ENCODE peak calls at places on chromosomes 2 and 18, in five cellular contexts. One of them, this sample, is unnamed.

GRCh38 chr2:160920791-160921303 is 239.4 kb upstream of the TANK start:
- DNase-seq in neural crest cell: no peak
- DNase-seq in astrocyte of the spinal cord: peak; percentile 80
- DNase-seq in adrenal gland: no peak
- DNase-seq in cardiac muscle cell: peak; percentile 97
- DNase-seq in this sample: peak; percentile 90

GRCh38 chr2:160516547-160517365 is 23.1 kb upstream of the RBMS1 start:
- DNase-seq in neural crest cell: no peak
- DNase-seq in astrocyte of the spinal cord: peak; percentile 71
- DNase-seq in adrenal gland: no peak
- DNase-seq in cardiac muscle cell: peak; percentile 37
- DNase-seq in this sample: peak; percentile 26

GRCh38 chr2:47708801-47709499 is 74.0 kb upstream of the MSH6 start:
- DNase-seq in neural crest cell: no peak
- DNase-seq in astrocyte of the spinal cord: no peak
- DNase-seq in adrenal gland: no peak
- DNase-seq in cardiac muscle cell: no peak
- DNase-seq in this sample: no peak

GRCh38 chr2:224395646-224396390 is 6.1 kb downstream of the FAM124B start:
- DNase-seq in neural crest cell: no peak
- DNase-seq in astrocyte of the spinal cord: no peak
- DNase-seq in adrenal gland: no peak
- DNase-seq in cardiac muscle cell: no peak
- DNase-seq in this sample: no peak

GRCh38 chr2:62197609-62198236 is 1.8 kb downstream of the B3GNT2 start:
- DNase-seq in neural crest cell: peak; percentile 14
- DNase-seq in astrocyte of the spinal cord: no peak
- DNase-seq in adrenal gland: peak; percentile 61
- DNase-seq in cardiac muscle cell: no peak
- DNase-seq in this sample: no peak

GRCh38 chr18:79630266-79631095 is 49.1 kb upstream of the CTDP1 start:
- DNase-seq in neural crest cell: no peak
- DNase-seq in astrocyte of the spinal cord: no peak
- DNase-seq in adrenal gland: no peak
- DNase-seq in cardiac muscle cell: no peak
- DNase-seq in this sample: no peak

GRCh38 chr2:175931751-175932295 is 70.2 kb downstream of the LNPK start:
- DNase-seq in neural crest cell: no peak
- DNase-seq in astrocyte of the spinal cord: peak; percentile 90
- DNase-seq in adrenal gland: no peak
- DNase-seq in cardiac muscle cell: peak; percentile 36
- DNase-seq in this sample: peak; percentile 83

GRCh38 chr2:85237849-85238570 is 89.8 kb downstream of the TGOLN2 start:
- DNase-seq in neural crest cell: no peak
- DNase-seq in astrocyte of the spinal cord: no peak
- DNase-seq in adrenal gland: no peak
- DNase-seq in cardiac muscle cell: no peak
- DNase-seq in this sample: no peak

GRCh38 chr2:46296216-46296839 is 879 bp upstream of the EPAS1 start:
- DNase-seq in neural crest cell: no peak
- DNase-seq in astrocyte of the spinal cord: peak; percentile 36
- DNase-seq in adrenal gland: peak; percentile 54
- DNase-seq in cardiac muscle cell: peak; percentile 46
- DNase-seq in this sample: no peak

GRCh38 chr2:158666969-158667368 is 128.1 kb upstream of the DAPL1 start:
- DNase-seq in neural crest cell: no peak
- DNase-seq in astrocyte of the spinal cord: no peak
- DNase-seq in adrenal gland: no peak
- DNase-seq in cardiac muscle cell: no peak
- DNase-seq in this sample: no peak

GRCh38 chr18:7089369-7089768 is 28.2 kb downstream of the LAMA1 start:
- DNase-seq in neural crest cell: no peak
- DNase-seq in astrocyte of the spinal cord: no peak
- DNase-seq in adrenal gland: no peak
- DNase-seq in cardiac muscle cell: no peak
- DNase-seq in this sample: no peak

GRCh38 chr2:15797946-15798281 is 142.4 kb upstream of the MYCN start:
- DNase-seq in neural crest cell: no peak
- DNase-seq in astrocyte of the spinal cord: no peak
- DNase-seq in adrenal gland: no peak
- DNase-seq in cardiac muscle cell: no peak
- DNase-seq in this sample: no peak

GRCh38 chr2:15795426-15795825 is 144.9 kb upstream of the MYCN start:
- DNase-seq in neural crest cell: no peak
- DNase-seq in astrocyte of the spinal cord: no peak
- DNase-seq in adrenal gland: peak; percentile 29
- DNase-seq in cardiac muscle cell: peak; percentile 19
- DNase-seq in this sample: no peak

GRCh38 chr2:15798716-15799431 is 141.5 kb upstream of the MYCN start:
- DNase-seq in neural crest cell: no peak
- DNase-seq in astrocyte of the spinal cord: no peak
- DNase-seq in adrenal gland: no peak
- DNase-seq in cardiac muscle cell: no peak
- DNase-seq in this sample: no peak

GRCh38 chr2:15796543-15796942 is 143.8 kb upstream of the MYCN start:
- DNase-seq in neural crest cell: no peak
- DNase-seq in astrocyte of the spinal cord: no peak
- DNase-seq in adrenal gland: no peak
- DNase-seq in cardiac muscle cell: no peak
- DNase-seq in this sample: no peak

DNA sequence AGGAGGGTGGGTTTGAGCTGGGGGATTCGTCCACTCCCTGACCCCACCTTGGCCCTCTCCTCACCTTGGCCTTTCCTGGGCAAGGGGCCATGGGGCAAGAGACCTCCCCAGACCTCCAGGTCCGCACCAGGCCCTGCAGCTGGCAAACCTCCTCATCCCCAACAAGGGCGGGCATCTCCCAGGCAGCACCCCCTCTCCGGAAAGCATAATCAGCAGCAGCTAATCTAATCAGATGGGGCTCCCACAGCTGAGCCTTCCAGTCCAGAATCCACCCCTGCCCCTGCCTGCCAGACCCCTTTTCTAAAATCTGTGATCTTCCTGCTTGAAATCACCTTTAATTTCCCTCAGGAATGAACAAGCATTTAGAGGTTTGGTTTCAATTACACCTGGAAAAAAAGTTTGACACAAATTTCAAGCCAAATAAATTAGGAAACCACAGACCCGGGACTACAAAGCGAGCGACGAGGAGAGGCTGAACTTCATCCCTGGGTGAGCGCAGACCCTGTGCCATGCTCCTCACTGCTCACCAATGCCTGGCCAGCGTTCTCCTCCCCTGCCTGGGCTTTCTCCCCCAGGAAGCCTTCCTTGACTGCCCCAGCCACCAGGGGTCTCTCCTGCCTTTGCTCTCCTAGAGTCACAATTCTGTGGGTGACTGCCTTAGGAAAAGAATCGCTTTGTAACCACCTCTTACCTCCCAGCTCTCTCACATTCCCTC is 143.0 kb upstream of the MYCN start:
- DNase-seq in neural crest cell: no peak
- DNase-seq in astrocyte of the spinal cord: no peak
- DNase-seq in adrenal gland: no peak
- DNase-seq in cardiac muscle cell: no peak
- DNase-seq in this sample: no peak
- TF ChIP-seq CTCF in neural crest cell: peak; percentile 38
- TF ChIP-seq CTCF in astrocyte of the spinal cord: no peak
- TF ChIP-seq CTCF in adrenal gland: no peak
- TF ChIP-seq CTCF in cardiac muscle cell: no peak
- TF ChIP-seq CTCF in this sample: no peak

DNA sequence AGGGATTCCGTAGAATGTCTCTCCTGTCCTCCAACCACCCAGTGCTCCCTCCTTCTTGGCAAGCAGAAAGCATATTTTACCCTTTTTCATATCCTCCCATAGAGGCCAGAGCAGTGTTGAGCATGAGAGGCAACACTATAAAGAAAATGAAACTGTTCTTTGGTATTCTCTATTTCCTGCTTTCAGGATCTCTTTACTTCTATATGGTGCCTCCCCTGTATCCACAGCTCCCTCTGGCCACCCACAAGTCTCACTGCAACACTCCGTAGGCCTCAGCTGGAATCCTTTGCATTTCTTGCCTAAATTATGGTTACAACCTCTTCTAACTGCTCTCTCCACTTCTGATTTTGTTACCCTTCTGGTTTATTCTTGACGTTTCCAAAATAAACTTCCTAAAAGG is 74.9 kb upstream of the C2orf15 start:
- DNase-seq in neural crest cell: no peak
- DNase-seq in astrocyte of the spinal cord: peak; percentile 56
- DNase-seq in adrenal gland: no peak
- DNase-seq in cardiac muscle cell: peak; percentile 73
- DNase-seq in this sample: peak; percentile 33
- TF ChIP-seq CTCF in neural crest cell: no peak
- TF ChIP-seq CTCF in astrocyte of the spinal cord: peak; percentile 73
- TF ChIP-seq CTCF in adrenal gland: no peak
- TF ChIP-seq CTCF in cardiac muscle cell: peak; percentile 66
- TF ChIP-seq CTCF in this sample: no peak

GRCh38 chr2:111924617-111925107 is 26.3 kb downstream of the MERTK start:
- DNase-seq in neural crest cell: no peak
- DNase-seq in astrocyte of the spinal cord: no peak
- DNase-seq in adrenal gland: no peak
- DNase-seq in cardiac muscle cell: no peak
- DNase-seq in this sample: no peak

GRCh38 chr2:111918383-111918806 is 20.0 kb downstream of the MERTK start:
- DNase-seq in neural crest cell: no peak
- DNase-seq in astrocyte of the spinal cord: peak; percentile 91
- DNase-seq in adrenal gland: no peak
- DNase-seq in cardiac muscle cell: peak; percentile 82
- DNase-seq in this sample: peak; percentile 76

GRCh38 chr2:111923271-111923670 is 24.9 kb downstream of the MERTK start:
- DNase-seq in neural crest cell: no peak
- DNase-seq in astrocyte of the spinal cord: peak; percentile 6
- DNase-seq in adrenal gland: no peak
- DNase-seq in cardiac muscle cell: peak; percentile 39
- DNase-seq in this sample: no peak

GRCh38 chr2:111919362-111919761 is 21.0 kb downstream of the MERTK start:
- DNase-seq in neural crest cell: no peak
- DNase-seq in astrocyte of the spinal cord: no peak
- DNase-seq in adrenal gland: no peak
- DNase-seq in cardiac muscle cell: no peak
- DNase-seq in this sample: no peak

GRCh38 chr2:111919794-111920608 is 21.6 kb downstream of the MERTK start:
- DNase-seq in neural crest cell: no peak
- DNase-seq in astrocyte of the spinal cord: peak; percentile 41
- DNase-seq in adrenal gland: peak; percentile 88
- DNase-seq in cardiac muscle cell: no peak
- DNase-seq in this sample: no peak
- TF ChIP-seq CTCF in neural crest cell: no peak
- TF ChIP-seq CTCF in astrocyte of the spinal cord: no peak
- TF ChIP-seq CTCF in adrenal gland: no peak
- TF ChIP-seq CTCF in cardiac muscle cell: no peak
- TF ChIP-seq CTCF in this sample: no peak

GRCh38 chr2:72859831-72860262 is 27.4 kb upstream of the SPR start:
- DNase-seq in neural crest cell: peak; percentile 45
- DNase-seq in astrocyte of the spinal cord: peak; percentile 53
- DNase-seq in adrenal gland: peak; percentile 50
- DNase-seq in cardiac muscle cell: peak; percentile 72
- DNase-seq in this sample: peak; percentile 48
- TF ChIP-seq CTCF in neural crest cell: peak; percentile 75
- TF ChIP-seq CTCF in astrocyte of the spinal cord: peak; percentile 61
- TF ChIP-seq CTCF in adrenal gland: peak; percentile 44
- TF ChIP-seq CTCF in cardiac muscle cell: peak; percentile 72
- TF ChIP-seq CTCF in this sample: peak; percentile 84

GRCh38 chr2:202104286-202104870 is 31.3 kb downstream of the KIAA2012 start:
- DNase-seq in neural crest cell: peak; percentile 62
- DNase-seq in astrocyte of the spinal cord: peak; percentile 40
- DNase-seq in adrenal gland: peak; percentile 28
- DNase-seq in cardiac muscle cell: peak; percentile 84
- DNase-seq in this sample: peak; percentile 65
- TF ChIP-seq CTCF in neural crest cell: peak; percentile 73
- TF ChIP-seq CTCF in astrocyte of the spinal cord: peak; percentile 73
- TF ChIP-seq CTCF in adrenal gland: no peak
- TF ChIP-seq CTCF in cardiac muscle cell: peak; percentile 88
- TF ChIP-seq CTCF in this sample: peak; percentile 93

GRCh38 chr2:119009110-119009509 is 67.1 kb downstream of the MARCO start:
- DNase-seq in neural crest cell: no peak
- DNase-seq in astrocyte of the spinal cord: no peak
- DNase-seq in adrenal gland: no peak
- DNase-seq in cardiac muscle cell: no peak
- DNase-seq in this sample: no peak

GRCh38 chr2:119011910-119012209 is 69.9 kb downstream of the MARCO start:
- DNase-seq in neural crest cell: no peak
- DNase-seq in astrocyte of the spinal cord: no peak
- DNase-seq in adrenal gland: no peak
- DNase-seq in cardiac muscle cell: no peak
- DNase-seq in this sample: no peak

GRCh38 chr2:119012345-119013301 is 70.6 kb downstream of the MARCO start:
- DNase-seq in neural crest cell: no peak
- DNase-seq in astrocyte of the spinal cord: no peak
- DNase-seq in adrenal gland: no peak
- DNase-seq in cardiac muscle cell: no peak
- DNase-seq in this sample: no peak

GRCh38 chr2:119010336-119010735 is 68.3 kb downstream of the MARCO start:
- DNase-seq in neural crest cell: no peak
- DNase-seq in astrocyte of the spinal cord: no peak
- DNase-seq in adrenal gland: no peak
- DNase-seq in cardiac muscle cell: no peak
- DNase-seq in this sample: no peak

GRCh38 chr2:119011162-119011909 is 69.3 kb downstream of the MARCO start:
- DNase-seq in neural crest cell: peak; percentile 74
- DNase-seq in astrocyte of the spinal cord: peak; percentile 19
- DNase-seq in adrenal gland: peak; percentile 55
- DNase-seq in cardiac muscle cell: peak; percentile 62
- DNase-seq in this sample: no peak
- TF ChIP-seq CTCF in neural crest cell: peak; percentile 80
- TF ChIP-seq CTCF in astrocyte of the spinal cord: peak; percentile 50
- TF ChIP-seq CTCF in adrenal gland: peak; percentile 37
- TF ChIP-seq CTCF in cardiac muscle cell: peak; percentile 61
- TF ChIP-seq CTCF in this sample: peak; percentile 76

This sample was measured in HFFc6.